ENCODE peak calls at places on chromosomes 5 and 9, in ten cellular contexts. One of them, this sample, is unnamed.

GRCh38 chr9:136977223-136978072 is at the start of gene PTGDS:
- DNase-seq in CD8-positive, alpha-beta T cell: no peak
- DNase-seq in NCI-H2081: no peak
- DNase-seq in endodermal cell: no peak
- DNase-seq in pancreas: no peak
- DNase-seq in RWPE1: no peak
- DNase-seq in upper lobe of right lung: no peak
- DNase-seq in lung microvascular endothelial cell: no peak
- DNase-seq in CD8-positive, alpha-beta memory T cell: no peak
- DNase-seq in NCI-H510A: no peak
- DNase-seq in this sample: no peak

GRCh38 chr9:132605387-132605786 is 23.0 kb downstream of the BARHL1 start:
- DNase-seq in CD8-positive, alpha-beta T cell: no peak
- DNase-seq in NCI-H2081: no peak
- DNase-seq in endodermal cell: no peak
- DNase-seq in pancreas: no peak
- DNase-seq in RWPE1: no peak
- DNase-seq in upper lobe of right lung: no peak
- DNase-seq in lung microvascular endothelial cell: no peak
- DNase-seq in CD8-positive, alpha-beta memory T cell: no peak
- DNase-seq in NCI-H510A: no peak
- DNase-seq in this sample: no peak

GRCh38 chr9:3916984-3917383 is 382.9 kb downstream of the GLIS3 start:
- DNase-seq in CD8-positive, alpha-beta T cell: no peak
- DNase-seq in NCI-H2081: no peak
- DNase-seq in endodermal cell: no peak
- DNase-seq in pancreas: no peak
- DNase-seq in RWPE1: no peak
- DNase-seq in upper lobe of right lung: no peak
- DNase-seq in lung microvascular endothelial cell: no peak
- DNase-seq in CD8-positive, alpha-beta memory T cell: no peak
- DNase-seq in NCI-H510A: no peak
- DNase-seq in this sample: peak; percentile 4

GRCh38 chr9:33719581-33720374 is 75.6 kb upstream of the PRSS3 start:
- DNase-seq in CD8-positive, alpha-beta T cell: peak; percentile 60
- DNase-seq in NCI-H2081: peak; percentile 92
- DNase-seq in endodermal cell: peak; percentile 84
- DNase-seq in pancreas: peak; percentile 61
- DNase-seq in RWPE1: peak; percentile 24
- DNase-seq in upper lobe of right lung: peak; percentile 63
- DNase-seq in lung microvascular endothelial cell: peak; percentile 23
- DNase-seq in CD8-positive, alpha-beta memory T cell: no peak
- DNase-seq in NCI-H510A: no peak
- DNase-seq in this sample: peak; percentile 7

GRCh38 chr5:124888050-124888506 is 141.6 kb upstream of the ZNF608 start:
- DNase-seq in CD8-positive, alpha-beta T cell: no peak
- DNase-seq in NCI-H2081: peak; percentile 68
- DNase-seq in endodermal cell: peak; percentile 71
- DNase-seq in pancreas: no peak
- DNase-seq in RWPE1: no peak
- DNase-seq in upper lobe of right lung: no peak
- DNase-seq in lung microvascular endothelial cell: no peak
- DNase-seq in CD8-positive, alpha-beta memory T cell: no peak
- DNase-seq in NCI-H510A: no peak
- DNase-seq in this sample: no peak

GRCh38 chr5:81729276-81729675 is 21.6 kb downstream of the SSBP2 start:
- DNase-seq in CD8-positive, alpha-beta T cell: no peak
- DNase-seq in NCI-H2081: no peak
- DNase-seq in endodermal cell: no peak
- DNase-seq in pancreas: no peak
- DNase-seq in RWPE1: no peak
- DNase-seq in upper lobe of right lung: no peak
- DNase-seq in lung microvascular endothelial cell: no peak
- DNase-seq in CD8-positive, alpha-beta memory T cell: no peak
- DNase-seq in NCI-H510A: no peak
- DNase-seq in this sample: no peak

GRCh38 chr9:36832232-36832795 is 201.8 kb downstream of the PAX5 start:
- DNase-seq in CD8-positive, alpha-beta T cell: no peak
- DNase-seq in NCI-H2081: no peak
- DNase-seq in endodermal cell: no peak
- DNase-seq in pancreas: no peak
- DNase-seq in RWPE1: no peak
- DNase-seq in upper lobe of right lung: peak; percentile 53
- DNase-seq in lung microvascular endothelial cell: no peak
- DNase-seq in CD8-positive, alpha-beta memory T cell: no peak
- DNase-seq in NCI-H510A: no peak
- DNase-seq in this sample: no peak

GRCh38 chr5:135447298-135447929 is at the start of gene DCANP1:
- DNase-seq in CD8-positive, alpha-beta T cell: no peak
- DNase-seq in NCI-H2081: no peak
- DNase-seq in endodermal cell: peak; percentile 36
- DNase-seq in pancreas: no peak
- DNase-seq in RWPE1: no peak
- DNase-seq in upper lobe of right lung: no peak
- DNase-seq in lung microvascular endothelial cell: no peak
- DNase-seq in CD8-positive, alpha-beta memory T cell: no peak
- DNase-seq in NCI-H510A: no peak
- DNase-seq in this sample: no peak

GRCh38 chr9:98532574-98532973 is 176.2 kb downstream of the GABBR2 start:
- DNase-seq in CD8-positive, alpha-beta T cell: no peak
- DNase-seq in NCI-H2081: no peak
- DNase-seq in endodermal cell: no peak
- DNase-seq in pancreas: no peak
- DNase-seq in RWPE1: no peak
- DNase-seq in upper lobe of right lung: no peak
- DNase-seq in lung microvascular endothelial cell: no peak
- DNase-seq in CD8-positive, alpha-beta memory T cell: no peak
- DNase-seq in NCI-H510A: no peak
- DNase-seq in this sample: no peak

GRCh38 chr5:96049398-96050272 is 88.0 kb upstream of the ELL2 start:
- DNase-seq in CD8-positive, alpha-beta T cell: no peak
- DNase-seq in NCI-H2081: no peak
- DNase-seq in endodermal cell: no peak
- DNase-seq in pancreas: no peak
- DNase-seq in RWPE1: peak; percentile 20
- DNase-seq in upper lobe of right lung: no peak
- DNase-seq in lung microvascular endothelial cell: no peak
- DNase-seq in CD8-positive, alpha-beta memory T cell: no peak
- DNase-seq in NCI-H510A: no peak
- DNase-seq in this sample: peak; percentile 51

GRCh38 chr5:142053434-142054253 is 40.8 kb upstream of the GNPDA1 start:
- DNase-seq in CD8-positive, alpha-beta T cell: no peak
- DNase-seq in NCI-H2081: no peak
- DNase-seq in endodermal cell: no peak
- DNase-seq in pancreas: no peak
- DNase-seq in RWPE1: no peak
- DNase-seq in upper lobe of right lung: no peak
- DNase-seq in lung microvascular endothelial cell: no peak
- DNase-seq in CD8-positive, alpha-beta memory T cell: no peak
- DNase-seq in NCI-H510A: no peak
- DNase-seq in this sample: peak; percentile 62

GRCh38 chr5:150138551-150139265 is 16.9 kb downstream of the PDGFRB start:
- DNase-seq in CD8-positive, alpha-beta T cell: no peak
- DNase-seq in NCI-H2081: no peak
- DNase-seq in endodermal cell: peak; percentile 87
- DNase-seq in pancreas: no peak
- DNase-seq in RWPE1: no peak
- DNase-seq in upper lobe of right lung: no peak
- DNase-seq in lung microvascular endothelial cell: peak; percentile 76
- DNase-seq in CD8-positive, alpha-beta memory T cell: no peak
- DNase-seq in NCI-H510A: no peak
- DNase-seq in this sample: peak; percentile 91

GRCh38 chr5:139651863-139652787 is 4.0 kb downstream of the CXXC5 start:
- DNase-seq in CD8-positive, alpha-beta T cell: peak; percentile 71
- DNase-seq in NCI-H2081: no peak
- DNase-seq in endodermal cell: peak; percentile 93
- DNase-seq in pancreas: peak; percentile 87
- DNase-seq in RWPE1: peak; percentile 94
- DNase-seq in upper lobe of right lung: peak; percentile 90
- DNase-seq in lung microvascular endothelial cell: peak; percentile 66
- DNase-seq in CD8-positive, alpha-beta memory T cell: peak; percentile 65
- DNase-seq in NCI-H510A: no peak
- DNase-seq in this sample: peak; percentile 92

GRCh38 chr9:132773093-132773492 is 102.8 kb downstream of the GTF3C4 start:
- DNase-seq in CD8-positive, alpha-beta T cell: no peak
- DNase-seq in NCI-H2081: no peak
- DNase-seq in endodermal cell: peak; percentile 24
- DNase-seq in pancreas: no peak
- DNase-seq in RWPE1: no peak
- DNase-seq in upper lobe of right lung: no peak
- DNase-seq in lung microvascular endothelial cell: no peak
- DNase-seq in CD8-positive, alpha-beta memory T cell: no peak
- DNase-seq in NCI-H510A: no peak
- DNase-seq in this sample: no peak

GRCh38 chr5:53109041-53109435 is 519 bp downstream of the MOCS2 start:
- DNase-seq in CD8-positive, alpha-beta T cell: no peak
- DNase-seq in NCI-H2081: no peak
- DNase-seq in endodermal cell: no peak
- DNase-seq in pancreas: no peak
- DNase-seq in RWPE1: peak; percentile 22
- DNase-seq in upper lobe of right lung: no peak
- DNase-seq in lung microvascular endothelial cell: peak; percentile 26
- DNase-seq in CD8-positive, alpha-beta memory T cell: no peak
- DNase-seq in NCI-H510A: no peak
- DNase-seq in this sample: no peak

GRCh38 chr5:128300181-128300580 is 216.6 kb downstream of the SLC12A2 start:
- DNase-seq in CD8-positive, alpha-beta T cell: no peak
- DNase-seq in NCI-H2081: no peak
- DNase-seq in endodermal cell: no peak
- DNase-seq in pancreas: no peak
- DNase-seq in RWPE1: no peak
- DNase-seq in upper lobe of right lung: no peak
- DNase-seq in lung microvascular endothelial cell: no peak
- DNase-seq in CD8-positive, alpha-beta memory T cell: no peak
- DNase-seq in NCI-H510A: no peak
- DNase-seq in this sample: no peak

GRCh38 chr9:93954436-93955355 is at the start of gene BARX1:
- DNase-seq in CD8-positive, alpha-beta T cell: no peak
- DNase-seq in NCI-H2081: no peak
- DNase-seq in endodermal cell: peak; percentile 78
- DNase-seq in pancreas: peak; percentile 60
- DNase-seq in RWPE1: no peak
- DNase-seq in upper lobe of right lung: no peak
- DNase-seq in lung microvascular endothelial cell: no peak
- DNase-seq in CD8-positive, alpha-beta memory T cell: no peak
- DNase-seq in NCI-H510A: peak; percentile 26
- DNase-seq in this sample: no peak

GRCh38 chr5:133884525-133885311 is 83.7 kb downstream of the C5orf15 start:
- DNase-seq in CD8-positive, alpha-beta T cell: no peak
- DNase-seq in NCI-H2081: no peak
- DNase-seq in endodermal cell: no peak
- DNase-seq in pancreas: no peak
- DNase-seq in RWPE1: no peak
- DNase-seq in upper lobe of right lung: peak; percentile 18
- DNase-seq in lung microvascular endothelial cell: no peak
- DNase-seq in CD8-positive, alpha-beta memory T cell: no peak
- DNase-seq in NCI-H510A: no peak
- DNase-seq in this sample: no peak

GRCh38 chr5:123937230-123937629 is 425.3 kb downstream of the CSNK1G3 start:
- DNase-seq in CD8-positive, alpha-beta T cell: no peak
- DNase-seq in NCI-H2081: peak; percentile 36
- DNase-seq in endodermal cell: peak; percentile 81
- DNase-seq in pancreas: no peak
- DNase-seq in RWPE1: peak; percentile 36
- DNase-seq in upper lobe of right lung: no peak
- DNase-seq in lung microvascular endothelial cell: peak; percentile 74
- DNase-seq in CD8-positive, alpha-beta memory T cell: no peak
- DNase-seq in NCI-H510A: no peak
- DNase-seq in this sample: peak; percentile 31

GRCh38 chr5:159010611-159011497 is 88.9 kb downstream of the EBF1 start:
- DNase-seq in CD8-positive, alpha-beta T cell: no peak
- DNase-seq in NCI-H2081: no peak
- DNase-seq in endodermal cell: peak; percentile 50
- DNase-seq in pancreas: no peak
- DNase-seq in RWPE1: no peak
- DNase-seq in upper lobe of right lung: no peak
- DNase-seq in lung microvascular endothelial cell: peak; percentile 5
- DNase-seq in CD8-positive, alpha-beta memory T cell: no peak
- DNase-seq in NCI-H510A: no peak
- DNase-seq in this sample: peak; percentile 37

GRCh38 chr9:107929439-107929838 is 439.9 kb upstream of the KLF4 start:
- DNase-seq in CD8-positive, alpha-beta T cell: no peak
- DNase-seq in NCI-H2081: peak; percentile 22
- DNase-seq in endodermal cell: no peak
- DNase-seq in pancreas: peak; percentile 58
- DNase-seq in RWPE1: no peak
- DNase-seq in upper lobe of right lung: peak; percentile 69
- DNase-seq in lung microvascular endothelial cell: no peak
- DNase-seq in CD8-positive, alpha-beta memory T cell: no peak
- DNase-seq in NCI-H510A: no peak
- DNase-seq in this sample: no peak

GRCh38 chr9:95691435-95691834 is 174.7 kb upstream of the PTCH1 start:
- DNase-seq in CD8-positive, alpha-beta T cell: no peak
- DNase-seq in NCI-H2081: no peak
- DNase-seq in endodermal cell: no peak
- DNase-seq in pancreas: no peak
- DNase-seq in RWPE1: no peak
- DNase-seq in upper lobe of right lung: no peak
- DNase-seq in lung microvascular endothelial cell: no peak
- DNase-seq in CD8-positive, alpha-beta memory T cell: no peak
- DNase-seq in NCI-H510A: no peak
- DNase-seq in this sample: no peak

GRCh38 chr9:12640021-12640587 is 53.1 kb upstream of the TYRP1 start:
- DNase-seq in CD8-positive, alpha-beta T cell: no peak
- DNase-seq in NCI-H2081: peak; percentile 63
- DNase-seq in endodermal cell: no peak
- DNase-seq in pancreas: no peak
- DNase-seq in RWPE1: peak; percentile 20
- DNase-seq in upper lobe of right lung: no peak
- DNase-seq in lung microvascular endothelial cell: peak; percentile 61
- DNase-seq in CD8-positive, alpha-beta memory T cell: no peak
- DNase-seq in NCI-H510A: no peak
- DNase-seq in this sample: peak; percentile 23

GRCh38 chr5:127912411-127912810 is 171.2 kb upstream of the SLC12A2 start:
- DNase-seq in CD8-positive, alpha-beta T cell: no peak
- DNase-seq in NCI-H2081: no peak
- DNase-seq in endodermal cell: no peak
- DNase-seq in pancreas: no peak
- DNase-seq in RWPE1: no peak
- DNase-seq in upper lobe of right lung: no peak
- DNase-seq in lung microvascular endothelial cell: no peak
- DNase-seq in CD8-positive, alpha-beta memory T cell: no peak
- DNase-seq in NCI-H510A: no peak
- DNase-seq in this sample: no peak

GRCh38 chr5:17096975-17097695 is 120.3 kb upstream of the BASP1 start:
- DNase-seq in CD8-positive, alpha-beta T cell: no peak
- DNase-seq in NCI-H2081: peak; percentile 48
- DNase-seq in endodermal cell: peak; percentile 60
- DNase-seq in pancreas: no peak
- DNase-seq in RWPE1: peak; percentile 42
- DNase-seq in upper lobe of right lung: no peak
- DNase-seq in lung microvascular endothelial cell: no peak
- DNase-seq in CD8-positive, alpha-beta memory T cell: no peak
- DNase-seq in NCI-H510A: peak; percentile 71
- DNase-seq in this sample: no peak

GRCh38 chr5:80959768-80960442 is at the start of gene RASGRF2:
- DNase-seq in CD8-positive, alpha-beta T cell: peak; percentile 75
- DNase-seq in NCI-H2081: no peak
- DNase-seq in endodermal cell: peak; percentile 88
- DNase-seq in pancreas: peak; percentile 56
- DNase-seq in RWPE1: peak; percentile 64
- DNase-seq in upper lobe of right lung: no peak
- DNase-seq in lung microvascular endothelial cell: peak; percentile 83
- DNase-seq in CD8-positive, alpha-beta memory T cell: no peak
- DNase-seq in NCI-H510A: no peak
- DNase-seq in this sample: peak; percentile 35

GRCh38 chr9:135992486-135993408 is 31.6 kb upstream of the UBAC1 start:
- DNase-seq in CD8-positive, alpha-beta T cell: peak; percentile 75
- DNase-seq in NCI-H2081: peak; percentile 73
- DNase-seq in endodermal cell: peak; percentile 89
- DNase-seq in pancreas: peak; percentile 83
- DNase-seq in RWPE1: peak; percentile 59
- DNase-seq in upper lobe of right lung: peak; percentile 90
- DNase-seq in lung microvascular endothelial cell: peak; percentile 78
- DNase-seq in CD8-positive, alpha-beta memory T cell: no peak
- DNase-seq in NCI-H510A: peak; percentile 76
- DNase-seq in this sample: peak; percentile 91

GRCh38 chr5:74357827-74358226 is 282.7 kb downstream of the ENC1 start:
- DNase-seq in CD8-positive, alpha-beta T cell: no peak
- DNase-seq in NCI-H2081: no peak
- DNase-seq in endodermal cell: no peak
- DNase-seq in pancreas: no peak
- DNase-seq in RWPE1: no peak
- DNase-seq in upper lobe of right lung: no peak
- DNase-seq in lung microvascular endothelial cell: no peak
- DNase-seq in CD8-positive, alpha-beta memory T cell: no peak
- DNase-seq in NCI-H510A: peak; percentile 32
- DNase-seq in this sample: no peak